ENCODE peak calls at places on chromosomes 4 and X, in seven cellular contexts. R is ELR; M is hepatic stellate cell; Z is CD4-positive, alpha-beta T cell; K is naive thymus-derived CD8-positive, alpha-beta T cell; T is H54; L is upper lobe of left lung. O is an unnamed sample.

GRCh38 chr4:7717946-7718490 is 221.6 kb downstream of the AFAP1 start:
- DNase-seq in R (no peak), M (no peak), Z (no peak), K (no peak), T (no peak), L (no peak), O (no peak)

GRCh38 chr4:72468904-72469502 is 100.0 kb downstream of the ADAMTS3 start:
- DNase-seq in R (peak), M (no peak), Z (no peak), K (no peak), T (no peak), L (no peak), O (no peak)

GRCh38 chrX:152899874-152900719 is 2.2 kb downstream of the ZNF185 start:
- DNase-seq in R (no peak), M (no peak), Z (no peak), K (no peak), T (no peak), L (no peak), O (no peak)

GRCh38 chr4:16289872-16290554 is 63.7 kb upstream of the TAPT1 start:
- DNase-seq in R (peak), M (no peak), Z (no peak), K (no peak), T (peak), L (no peak), O (no peak)

GRCh38 chr4:169272265-169272886 is 1.6 kb upstream of the SH3RF1 start:
- DNase-seq in R (peak), M (peak), Z (no peak), K (no peak), T (no peak), L (no peak), O (no peak)

GRCh38 chrX:116667760-116668159 is 205.0 kb upstream of the CT83 start:
- DNase-seq in R (no peak), M (no peak), Z (no peak), K (no peak), T (no peak), L (no peak), O (no peak)

GRCh38 chrX:134682081-134682480 is 23.8 kb upstream of the PLAC1 start:
- DNase-seq in R (peak), M (no peak), Z (no peak), K (no peak), T (no peak), L (no peak), O (no peak)

GRCh38 chr4:98094118-98094517 is 49.2 kb downstream of the STPG2 start:
- DNase-seq in R (peak), M (no peak), Z (no peak), K (no peak), T (no peak), L (no peak), O (no peak)

GRCh38 chrX:150483576-150483975 is 84.8 kb upstream of the MTM1 start:
- DNase-seq in R (no peak), M (no peak), Z (no peak), K (no peak), T (no peak), L (no peak), O (no peak)

GRCh38 chrX:18449271-18449670 is 23.9 kb downstream of the CDKL5 start:
- DNase-seq in R (no peak), M (no peak), Z (no peak), K (no peak), T (no peak), L (no peak), O (no peak)

GRCh38 chr4:100977746-100978397 is 369.5 kb downstream of the PPP3CA start:
- DNase-seq in R (no peak), M (no peak), Z (no peak), K (no peak), T (no peak), L (no peak), O (no peak)

GRCh38 chr4:146061610-146062324 is 113.8 kb upstream of the LSM6 start:
- DNase-seq in R (no peak), M (no peak), Z (no peak), K (no peak), T (no peak), L (no peak), O (no peak)

GRCh38 chr4:5980436-5981155 is 37.6 kb downstream of the C4orf50 start:
- DNase-seq in R (no peak), M (no peak), Z (no peak), K (no peak), T (no peak), L (no peak), O (no peak)

GRCh38 chr4:1415681-1415981 is 9.4 kb upstream of the NKX1-1 start:
- DNase-seq in R (no peak), M (no peak), Z (no peak), K (no peak), T (no peak), L (no peak), O (no peak)

GRCh38 chr4:157674699-157675098 is 454.2 kb downstream of the GRIA2 start:
- DNase-seq in R (no peak), M (no peak), Z (no peak), K (no peak), T (no peak), L (no peak), O (no peak)

GRCh38 chrX:140776320-140776719 is 66.8 kb downstream of the LINC00632 start:
- DNase-seq in R (no peak), M (no peak), Z (no peak), K (no peak), T (no peak), L (no peak), O (no peak)

GRCh38 chr4:88162636-88163035 is 4.2 kb upstream of the ABCG2 start:
- DNase-seq in R (peak), M (no peak), Z (no peak), K (no peak), T (no peak), L (no peak), O (no peak)

GRCh38 chr4:61628727-61629126 is 428.6 kb downstream of the ADGRL3 start:
- DNase-seq in R (no peak), M (no peak), Z (no peak), K (no peak), T (no peak), L (no peak), O (no peak)

GRCh38 chr4:80153800-80154546 is 43.3 kb upstream of the PRDM8 start:
- DNase-seq in R (peak), M (no peak), Z (no peak), K (no peak), T (no peak), L (no peak), O (no peak)

GRCh38 chr4:150302553-150302952 is 224.3 kb downstream of the DCLK2 start:
- DNase-seq in R (peak), M (peak), Z (no peak), K (no peak), T (no peak), L (no peak), O (no peak)

GRCh38 chrX:76555816-76556215 is 128.3 kb downstream of the MAGEE1 start:
- DNase-seq in R (peak), M (no peak), Z (no peak), K (no peak), T (no peak), L (no peak), O (no peak)

GRCh38 chrX:120380699-120381098 is 18.8 kb downstream of the ATP1B4 start:
- DNase-seq in R (peak), M (no peak), Z (peak), K (peak), T (no peak), L (no peak), O (no peak)

GRCh38 chr4:153764611-153765368 is 5.0 kb upstream of the RNF175 start:
- DNase-seq in R (no peak), M (no peak), Z (no peak), K (no peak), T (no peak), L (no peak), O (no peak)

O was measured in activated gamma-delta T cell treated with anti-CD3 and anti-CD28 coated beads, Interleukin-2, amount 50 U/mL, for 16 hours.